ENCODE peak calls at places on chromosomes 6 and 20, in nine cellular contexts. E, A, O, P, M, Y, D, N and G are unnamed samples.

GRCh38 chr6:13357551-13358075 is 29.3 kb upstream of the TBC1D7 start:
- DNase-seq in N (no peak), O (no peak), M (no peak), P (no peak), E (no peak), Y (no peak), A (no peak), D (no peak), G (no peak)

GRCh38 chr6:19757036-19757435 is 80.1 kb upstream of the ID4 start:
- DNase-seq in N (no peak), M (no peak), O (no peak), A (no peak), Y (no peak), D (no peak), E (no peak), P (no peak), G (peak)

GRCh38 chr20:56783826-56784225 is 154.7 kb downstream of the TFAP2C start:
- DNase-seq in E (no peak), A (no peak), N (no peak), P (no peak), O (no peak), Y (no peak), D (no peak), M (peak), G (no peak)

GRCh38 chr20:35657271-35657670 is 7.4 kb downstream of the CPNE1 start:
- DNase-seq in M (no peak), N (no peak), O (no peak), Y (no peak), D (no peak), P (no peak), A (no peak), E (no peak), G (no peak)

GRCh38 chr6:25635886-25636317 is 16.1 kb upstream of the SCGN start:
- DNase-seq in E (no peak), M (no peak), O (no peak), A (no peak), D (no peak), Y (no peak), N (no peak), P (no peak), G (no peak)

GRCh38 chr20:62989201-62989601 is 17.6 kb downstream of the BHLHE23 start:
- DNase-seq in Y (no peak), D (no peak), M (no peak), N (no peak), P (no peak), E (no peak), A (no peak), O (no peak), G (no peak)

GRCh38 chr6:141244366-141244765 is 888.4 kb upstream of the GJE1 start:
- DNase-seq in P (no peak), D (no peak), N (no peak), E (no peak), Y (no peak), M (no peak), A (no peak), O (no peak), G (no peak)

GRCh38 chr6:158718431-158719126 is 68.7 kb downstream of the SYTL3 start:
- DNase-seq in O (no peak), E (no peak), Y (no peak), N (no peak), P (peak), M (peak), A (no peak), D (peak), G (peak)

GRCh38 chr6:111230351-111231077 is 143.2 kb downstream of the SLC16A10 start:
- DNase-seq in Y (no peak), N (peak), D (no peak), E (no peak), A (no peak), M (peak), O (no peak), P (no peak), G (no peak)

GRCh38 chr20:17648306-17648646 is 33.8 kb downstream of the RRBP1 start:
- DNase-seq in E (peak), P (no peak), O (no peak), Y (no peak), N (no peak), D (no peak), A (no peak), M (no peak), G (no peak)
- H3K4me3 ChIP-seq in E (no peak), P (no peak), O (no peak), Y (no peak), N (no peak), D (no peak), A (no peak), M (no peak), G (no peak)

GRCh38 chr20:955111-955510 is 39.0 kb upstream of the ANGPT4 start:
- DNase-seq in N (no peak), Y (no peak), E (no peak), O (no peak), M (no peak), D (no peak), P (no peak), A (no peak), G (no peak)
- H3K4me3 ChIP-seq in N (no peak), Y (no peak), E (no peak), O (no peak), M (no peak), D (no peak), P (no peak), A (no peak), G (no peak)

GRCh38 chr6:134172020-134172766 is 119.8 kb upstream of the SLC2A12 start:
- DNase-seq in A (no peak), O (no peak), N (no peak), P (no peak), D (no peak), M (peak), Y (no peak), E (no peak), G (no peak)

GRCh38 chr6:134174790-134175531 is 122.5 kb upstream of the SLC2A12 start:
- DNase-seq in D (peak), P (peak), M (peak), E (peak), O (peak), Y (peak), A (peak), N (no peak), G (peak)

GRCh38 chr6:134173936-134174789 is 121.7 kb upstream of the SLC2A12 start:
- DNase-seq in P (peak), Y (peak), O (peak), D (peak), A (no peak), N (peak), M (peak), E (peak), G (peak)

GRCh38 chr6:134171517-134171916 is 119.1 kb upstream of the SLC2A12 start:
- DNase-seq in D (no peak), E (no peak), M (peak), P (no peak), O (no peak), A (no peak), Y (no peak), N (no peak), G (no peak)

DNA sequence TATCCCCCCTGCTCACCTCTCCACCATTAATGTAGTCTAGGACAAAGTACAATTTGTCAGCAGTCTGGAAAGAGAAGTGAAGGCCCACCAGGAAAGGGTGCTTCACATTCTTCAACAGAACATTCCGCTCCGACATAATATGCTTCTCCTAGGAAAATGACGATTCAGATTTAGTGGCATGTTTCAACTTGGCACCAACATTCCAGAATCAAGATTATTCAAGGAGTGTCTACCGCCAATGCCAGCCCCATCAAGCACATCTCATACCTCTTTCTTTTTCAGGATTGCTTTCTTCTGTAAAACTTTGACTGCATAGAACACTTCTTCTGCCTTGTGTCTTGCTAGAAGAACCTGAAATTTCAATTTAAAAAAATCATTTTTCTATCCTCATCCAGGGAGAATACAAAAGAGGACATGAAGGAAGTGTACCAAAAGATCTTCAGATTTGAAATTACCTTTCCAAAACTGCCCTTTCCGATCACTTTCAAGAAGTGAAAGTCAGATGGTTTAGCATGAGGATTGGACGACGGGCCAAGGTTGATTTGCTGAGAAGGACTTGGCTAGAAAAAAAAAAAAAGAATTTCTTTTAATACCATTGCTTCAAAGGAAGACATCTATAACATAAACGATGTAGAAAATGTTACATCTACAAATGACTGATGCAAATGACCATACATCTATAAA is 120.7 kb upstream of the SLC2A12 start:
- DNase-seq in M (peak), Y (no peak), E (no peak), O (no peak), N (no peak), D (no peak), A (no peak), P (no peak), G (no peak)
- H3K4me3 ChIP-seq in M (peak), Y (peak), E (peak), O (no peak), N (peak), D (no peak), A (peak), P (peak), G (no peak)

GRCh38 chr6:27592481-27593199 is 119.7 kb upstream of the ZNF184 start:
- DNase-seq in Y (no peak), P (peak), E (no peak), A (no peak), N (no peak), O (peak), M (peak), D (no peak), G (peak)

GRCh38 chr6:27592107-27592480 is 119.2 kb upstream of the ZNF184 start:
- DNase-seq in N (no peak), D (no peak), A (no peak), E (no peak), M (no peak), O (no peak), P (no peak), Y (no peak), G (peak)

GRCh38 chr6:27591660-27592059 is 118.8 kb upstream of the ZNF184 start:
- DNase-seq in A (no peak), E (no peak), D (no peak), P (no peak), N (no peak), O (no peak), Y (no peak), M (peak), G (peak)

GRCh38 chr6:27593861-27594260 is 121.0 kb upstream of the ZNF184 start:
- DNase-seq in O (no peak), E (no peak), D (no peak), P (no peak), M (no peak), A (no peak), Y (no peak), N (no peak), G (no peak)

GRCh38 chr6:27593200-27593818 is 120.4 kb upstream of the ZNF184 start:
- DNase-seq in D (no peak), M (no peak), E (no peak), N (no peak), P (no peak), A (no peak), O (no peak), Y (no peak), G (no peak)
- H3K4me3 ChIP-seq in D (no peak), M (peak), E (no peak), N (peak), P (peak), A (peak), O (no peak), Y (no peak), G (peak)

GRCh38 chr20:22052025-22052527 is 346.6 kb downstream of the PAX1 start:
- DNase-seq in D (no peak), O (no peak), M (no peak), P (no peak), A (no peak), Y (no peak), E (no peak), N (no peak), G (no peak)
- H3K4me3 ChIP-seq in D (no peak), O (no peak), M (no peak), P (no peak), A (no peak), Y (no peak), E (no peak), N (no peak), G (no peak)

GRCh38 chr6:148854086-148854485 is 107.3 kb downstream of the UST start:
- DNase-seq in E (no peak), Y (no peak), M (no peak), A (no peak), P (no peak), D (no peak), O (no peak), N (no peak), G (no peak)
- H3K4me3 ChIP-seq in E (no peak), Y (no peak), M (no peak), A (no peak), P (no peak), D (no peak), O (no peak), N (no peak), G (no peak)

DNA sequence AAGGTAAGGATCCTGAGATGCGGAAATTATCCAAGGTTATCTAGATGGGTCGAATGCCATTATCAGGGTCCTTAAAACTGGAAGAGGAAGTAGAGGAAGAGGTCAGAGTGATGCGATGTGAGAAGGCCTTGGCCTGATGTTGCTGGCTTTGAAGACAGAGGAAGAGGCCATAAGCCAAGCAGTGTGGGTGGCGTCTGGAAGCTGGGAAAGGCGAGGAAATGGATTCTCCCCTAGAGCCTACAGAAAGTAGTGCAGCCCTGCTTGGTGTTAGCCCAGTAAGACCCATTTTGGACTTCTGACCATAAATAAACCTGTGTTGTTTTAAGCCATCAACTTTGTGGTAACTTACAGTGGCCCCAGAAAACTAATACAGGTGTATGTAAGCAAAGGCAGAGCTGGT is 2.0 kb downstream of the SRXN1 start:
- DNase-seq in M (no peak), A (no peak), E (no peak), P (no peak), O (no peak), D (no peak), N (no peak), Y (no peak), G (peak)
- H3K4me3 ChIP-seq in M (peak), A (no peak), E (no peak), P (peak), O (no peak), D (no peak), N (no peak), Y (no peak), G (no peak)